ENCODE peak calls at places on chromosome 2, in four cellular contexts. One of them, this sample, is unnamed.

GRCh38 chr2:42937171-42937875 is 144.9 kb upstream of the HAAO start:
- DNase-seq in glutamatergic neuron: no peak
- DNase-seq in A549: no peak
- DNase-seq in Peyer's patch: peak
- DNase-seq in this sample: no peak

GRCh38 chr2:55843096-55843991 is 80.2 kb downstream of the EFEMP1 start:
- DNase-seq in A549: peak
- DNase-seq in Peyer's patch: no peak
- DNase-seq in glutamatergic neuron: no peak
- DNase-seq in this sample: no peak

GRCh38 chr2:159807183-159808037 is 9.4 kb upstream of the CD302 start:
- DNase-seq in glutamatergic neuron: peak
- DNase-seq in A549: peak
- DNase-seq in Peyer's patch: no peak
- DNase-seq in this sample: no peak

GRCh38 chr2:211237586-211237985 is 681.2 kb downstream of the CPS1 start:
- DNase-seq in glutamatergic neuron: no peak
- DNase-seq in Peyer's patch: no peak
- DNase-seq in A549: no peak
- DNase-seq in this sample: no peak

GRCh38 chr2:164182116-164182637 is 439.1 kb downstream of the GRB14 start:
- DNase-seq in Peyer's patch: no peak
- DNase-seq in glutamatergic neuron: no peak
- DNase-seq in A549: no peak
- DNase-seq in this sample: no peak

GRCh38 chr2:59177748-59178147 is 936.6 kb upstream of the FANCL start:
- DNase-seq in Peyer's patch: no peak
- DNase-seq in A549: no peak
- DNase-seq in glutamatergic neuron: no peak
- DNase-seq in this sample: no peak

GRCh38 chr2:159168707-159169106 is 117.8 kb downstream of the WDSUB1 start:
- DNase-seq in glutamatergic neuron: no peak
- DNase-seq in Peyer's patch: no peak
- DNase-seq in A549: peak
- DNase-seq in this sample: no peak

GRCh38 chr2:113283704-113284284 is 5.1 kb upstream of the PAX8 start:
- DNase-seq in Peyer's patch: no peak
- DNase-seq in glutamatergic neuron: no peak
- DNase-seq in A549: peak
- DNase-seq in this sample: no peak

GRCh38 chr2:85130407-85130806 is 2.8 kb upstream of the TCF7L1 start:
- DNase-seq in A549: no peak
- DNase-seq in Peyer's patch: no peak
- DNase-seq in glutamatergic neuron: no peak
- DNase-seq in this sample: no peak

GRCh38 chr2:30235859-30236535 is 4.7 kb downstream of the LBH start:
- DNase-seq in glutamatergic neuron: no peak
- DNase-seq in Peyer's patch: no peak
- DNase-seq in A549: no peak
- DNase-seq in this sample: no peak

GRCh38 chr2:20515293-20516220 is 68.7 kb downstream of the RHOB start:
- DNase-seq in A549: no peak
- DNase-seq in glutamatergic neuron: no peak
- DNase-seq in Peyer's patch: no peak
- DNase-seq in this sample: no peak

GRCh38 chr2:235312571-235312970 is 181.3 kb upstream of the AGAP1 start:
- DNase-seq in glutamatergic neuron: no peak
- DNase-seq in A549: no peak
- DNase-seq in Peyer's patch: no peak
- DNase-seq in this sample: no peak

GRCh38 chr2:38074775-38075435 is 1.0 kb downstream of the CYP1B1 start:
- DNase-seq in glutamatergic neuron: peak
- DNase-seq in A549: peak
- DNase-seq in Peyer's patch: no peak
- DNase-seq in this sample: no peak

GRCh38 chr2:134206573-134206972 is 47.3 kb upstream of the MGAT5 start:
- DNase-seq in Peyer's patch: no peak
- DNase-seq in glutamatergic neuron: no peak
- DNase-seq in A549: no peak
- DNase-seq in this sample: no peak

GRCh38 chr2:42969231-42970150 is 177.1 kb upstream of the HAAO start:
- DNase-seq in Peyer's patch: no peak
- DNase-seq in A549: peak
- DNase-seq in glutamatergic neuron: no peak
- DNase-seq in this sample: no peak

GRCh38 chr2:228728961-228729360 is 542.1 kb downstream of the PID1 start:
- DNase-seq in Peyer's patch: no peak
- DNase-seq in A549: no peak
- DNase-seq in glutamatergic neuron: no peak
- DNase-seq in this sample: no peak

GRCh38 chr2:20457661-20458630 is 11.1 kb downstream of the RHOB start:
- DNase-seq in Peyer's patch: no peak
- DNase-seq in glutamatergic neuron: no peak
- DNase-seq in A549: no peak
- DNase-seq in this sample: no peak

GRCh38 chr2:66547887-66548286 is 113.0 kb downstream of the MEIS1 start:
- DNase-seq in glutamatergic neuron: no peak
- DNase-seq in Peyer's patch: no peak
- DNase-seq in A549: no peak
- DNase-seq in this sample: no peak

GRCh38 chr2:137706786-137707613 is 257.3 kb upstream of the HNMT start:
- DNase-seq in A549: no peak
- DNase-seq in glutamatergic neuron: no peak
- DNase-seq in Peyer's patch: peak
- DNase-seq in this sample: no peak

GRCh38 chr2:9004338-9005204 is 1.1 kb upstream of the MBOAT2 start:
- DNase-seq in glutamatergic neuron: no peak
- DNase-seq in Peyer's patch: no peak
- DNase-seq in A549: no peak
- DNase-seq in this sample: no peak

GRCh38 chr2:216013080-216013909 is at the start of gene MREG:
- DNase-seq in Peyer's patch: peak
- DNase-seq in glutamatergic neuron: peak
- DNase-seq in A549: peak
- DNase-seq in this sample: peak

GRCh38 chr2:120669971-120670370 is 65.7 kb upstream of the GLI2 start:
- DNase-seq in glutamatergic neuron: no peak
- DNase-seq in Peyer's patch: no peak
- DNase-seq in A549: no peak
- DNase-seq in this sample: no peak

GRCh38 chr2:204033601-204034495 is 97.3 kb downstream of the ICOS start:
- DNase-seq in Peyer's patch: no peak
- DNase-seq in glutamatergic neuron: no peak
- DNase-seq in A549: no peak
- DNase-seq in this sample: no peak

GRCh38 chr2:172253190-172254052 is 150.7 kb upstream of the DLX2 start:
- DNase-seq in A549: peak
- DNase-seq in Peyer's patch: peak
- DNase-seq in glutamatergic neuron: no peak
- DNase-seq in this sample: no peak

DNA sequence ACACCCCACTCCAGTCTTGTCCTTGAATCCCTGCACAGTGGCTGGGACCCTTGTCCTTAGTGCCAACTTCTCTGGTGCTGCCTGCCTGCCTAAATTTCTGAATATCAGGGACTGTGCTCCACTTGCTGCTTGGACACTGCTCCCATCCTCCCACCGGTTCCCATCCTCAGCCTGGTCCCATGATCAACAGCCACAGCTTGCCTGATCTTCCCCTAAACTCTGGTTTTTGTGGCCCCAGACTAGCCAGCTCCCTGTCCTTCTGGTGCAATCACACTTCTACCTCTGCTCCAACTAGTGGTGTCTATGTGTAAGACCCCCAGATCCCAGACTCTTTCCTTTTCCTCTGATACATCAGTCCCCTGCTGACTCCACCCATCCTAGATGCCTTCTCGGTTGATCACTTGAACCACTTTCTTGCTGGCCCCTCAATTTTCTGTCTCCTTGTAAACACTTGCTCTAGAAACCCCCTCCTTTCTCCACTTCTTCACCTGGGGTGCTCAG is 37.2 kb upstream of the POLE4 start:
- DNase-seq in glutamatergic neuron: no peak
- DNase-seq in Peyer's patch: no peak
- DNase-seq in A549: no peak
- DNase-seq in this sample: no peak
- TF ChIP-seq CTCF in glutamatergic neuron: no peak
- TF ChIP-seq CTCF in Peyer's patch: no peak
- TF ChIP-seq CTCF in A549: no peak
- TF ChIP-seq CTCF in this sample: no peak

GRCh38 chr2:220148849-220149248 is 521.4 kb downstream of the SLC4A3 start:
- DNase-seq in A549: no peak
- DNase-seq in Peyer's patch: no peak
- DNase-seq in glutamatergic neuron: no peak
- DNase-seq in this sample: no peak

GRCh38 chr2:220152281-220152680 is 524.9 kb downstream of the SLC4A3 start:
- DNase-seq in glutamatergic neuron: no peak
- DNase-seq in A549: no peak
- DNase-seq in Peyer's patch: no peak
- DNase-seq in this sample: no peak

GRCh38 chr2:220157312-220157711 is 529.9 kb downstream of the SLC4A3 start:
- DNase-seq in A549: no peak
- DNase-seq in glutamatergic neuron: no peak
- DNase-seq in Peyer's patch: no peak
- DNase-seq in this sample: no peak

GRCh38 chr2:220159738-220160137 is 532.3 kb downstream of the SLC4A3 start:
- DNase-seq in A549: no peak
- DNase-seq in glutamatergic neuron: no peak
- DNase-seq in Peyer's patch: no peak
- DNase-seq in this sample: no peak

GRCh38 chr2:220154243-220154642 is 526.8 kb downstream of the SLC4A3 start:
- DNase-seq in A549: no peak
- DNase-seq in glutamatergic neuron: no peak
- DNase-seq in Peyer's patch: no peak
- DNase-seq in this sample: no peak
- TF ChIP-seq CTCF in A549: peak
- TF ChIP-seq CTCF in glutamatergic neuron: peak
- TF ChIP-seq CTCF in Peyer's patch: no peak
- TF ChIP-seq CTCF in this sample: peak

DNA sequence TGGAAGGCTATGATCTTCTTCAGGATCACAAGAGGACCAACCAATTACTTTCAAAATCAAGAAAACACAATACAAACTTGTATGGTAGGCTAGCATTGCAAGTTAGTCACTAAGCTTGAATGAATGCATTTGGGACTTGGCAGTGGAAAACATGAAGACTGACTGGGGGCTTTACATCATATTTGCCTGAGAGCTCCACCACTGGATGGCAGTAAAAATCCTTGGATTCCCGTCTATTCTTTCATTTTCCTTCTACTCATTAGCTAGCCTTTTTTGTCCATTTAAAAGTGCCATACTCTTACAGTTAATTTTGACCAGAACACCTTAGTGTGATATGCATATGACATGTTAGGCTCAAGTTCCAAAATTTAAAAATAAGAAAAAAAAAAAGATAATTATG is 63.5 kb upstream of the RASGRP3 start:
- DNase-seq in glutamatergic neuron: no peak
- DNase-seq in A549: peak
- DNase-seq in Peyer's patch: no peak
- DNase-seq in this sample: no peak
- TF ChIP-seq CTCF in glutamatergic neuron: no peak
- TF ChIP-seq CTCF in A549: peak
- TF ChIP-seq CTCF in Peyer's patch: no peak
- TF ChIP-seq CTCF in this sample: no peak

DNA sequence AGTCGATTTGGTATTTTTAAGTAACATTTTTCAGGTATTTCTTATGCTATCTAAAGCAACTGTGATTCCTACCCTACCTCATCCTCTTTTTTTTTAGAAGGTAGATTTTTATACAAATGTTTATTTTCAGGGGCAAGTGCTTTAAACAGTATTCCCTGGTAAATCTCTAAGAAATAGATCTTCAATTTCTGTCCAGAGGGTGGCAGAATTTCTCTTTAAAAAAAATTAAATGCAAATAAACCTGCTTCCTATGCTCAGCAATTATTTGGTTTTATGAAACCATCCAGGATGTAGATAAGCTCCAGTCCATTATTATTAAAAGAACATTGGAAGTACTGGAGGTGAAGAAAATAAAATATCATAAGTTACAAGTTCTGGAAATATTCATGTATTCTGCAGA is 191.9 kb downstream of the MYO3B start:
- DNase-seq in A549: peak
- DNase-seq in Peyer's patch: no peak
- DNase-seq in glutamatergic neuron: no peak
- DNase-seq in this sample: no peak
- TF ChIP-seq CTCF in A549: peak
- TF ChIP-seq CTCF in Peyer's patch: peak
- TF ChIP-seq CTCF in glutamatergic neuron: peak
- TF ChIP-seq CTCF in this sample: no peak

DNA sequence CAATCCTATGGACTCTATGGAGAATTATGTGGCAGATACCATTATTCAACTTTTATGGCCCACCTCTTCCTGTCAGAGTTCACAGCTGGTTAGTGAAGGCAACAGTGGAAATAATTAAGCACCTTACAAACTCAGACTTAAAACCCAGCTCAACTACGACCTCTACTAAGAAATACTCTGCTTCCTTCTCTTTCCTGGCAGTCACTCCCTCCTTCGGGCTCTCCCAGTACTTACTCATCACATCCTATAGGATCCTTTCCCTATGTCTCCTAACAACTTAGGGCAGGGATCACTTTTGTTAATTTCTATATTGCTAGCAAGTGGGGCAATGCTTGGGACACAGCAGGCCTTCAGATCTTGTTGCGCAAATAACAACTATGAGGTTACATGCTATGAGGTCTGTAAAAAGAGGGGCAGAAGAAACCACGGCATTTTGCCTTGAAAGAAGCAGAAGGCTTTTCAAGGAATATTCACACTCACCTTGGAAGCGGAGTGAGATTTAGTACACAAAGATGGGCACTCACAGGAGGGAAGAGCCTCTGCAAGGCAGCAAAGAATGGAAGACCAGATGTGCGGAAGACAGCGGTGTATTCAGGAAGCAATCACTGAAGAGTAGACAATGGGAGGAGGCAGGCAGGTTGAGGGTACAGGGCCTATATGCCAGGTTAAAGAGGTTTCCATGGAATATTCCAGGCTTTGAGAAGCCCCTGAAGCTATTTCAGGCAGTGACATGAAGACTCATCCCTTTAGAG is 2.1 kb downstream of the STK39 start:
- DNase-seq in glutamatergic neuron: no peak
- DNase-seq in Peyer's patch: no peak
- DNase-seq in A549: no peak
- DNase-seq in this sample: no peak
- TF ChIP-seq CTCF in glutamatergic neuron: no peak
- TF ChIP-seq CTCF in Peyer's patch: no peak
- TF ChIP-seq CTCF in A549: no peak
- TF ChIP-seq CTCF in this sample: no peak

GRCh38 chr2:131682122-131682944 is 154.6 kb downstream of the CCDC74A start:
- DNase-seq in A549: peak
- DNase-seq in Peyer's patch: peak
- DNase-seq in glutamatergic neuron: peak
- DNase-seq in this sample: peak
- TF ChIP-seq CTCF in A549: peak
- TF ChIP-seq CTCF in Peyer's patch: peak
- TF ChIP-seq CTCF in glutamatergic neuron: no peak
- TF ChIP-seq CTCF in this sample: no peak

This sample was measured in mesothelial cell of epicardium.